ENCODE peak calls at places on chromosomes 4 and X, in six cellular contexts. A is D721Med, Y is coronary artery, P is tibial nerve, Q is pancreas, W is HFFc6. F is an unnamed sample.

GRCh38 chr4:184174571-184175488 is 42.8 kb downstream of the ENPP6 start:
- DNase-seq in Q (no peak), A (no peak), Y (no peak), P (no peak), W (no peak), F (no peak)

GRCh38 chrX:135302269-135302873 is 6.9 kb upstream of the ETDC start:
- DNase-seq in Q (no peak), P (no peak), A (no peak), W (no peak), Y (no peak), F (no peak)

GRCh38 chrX:139194571-139195280 is 335.8 kb upstream of the F9 start:
- DNase-seq in A (no peak), W (no peak), P (no peak), Y (no peak), Q (peak), F (no peak)

GRCh38 chr4:2194556-2194955 is 47.4 kb downstream of the HAUS3 start:
- DNase-seq in W (no peak), A (no peak), Q (no peak), Y (no peak), P (no peak), F (no peak)

GRCh38 chr4:149145803-149146202 is 669.8 kb downstream of the IQCM start:
- DNase-seq in W (peak), P (no peak), A (no peak), Q (no peak), Y (no peak), F (no peak)

GRCh38 chrX:65502618-65503017 is 32.0 kb downstream of the LAS1L start:
- DNase-seq in Y (peak), P (no peak), A (no peak), W (no peak), Q (no peak), F (no peak)

GRCh38 chr4:74123065-74123728 is 24.2 kb upstream of the CXCL2 start:
- DNase-seq in Q (peak), Y (no peak), W (no peak), A (no peak), P (no peak), F (peak)

GRCh38 chr4:122104184-122104583 is 47.9 kb upstream of the BLTP1 start:
- DNase-seq in P (no peak), Y (no peak), A (no peak), Q (no peak), W (no peak), F (no peak)

GRCh38 chr4:111698361-111698760 is 446.9 kb upstream of the FAM241A start:
- DNase-seq in P (no peak), Q (no peak), W (no peak), A (no peak), Y (no peak), F (no peak)

GRCh38 chr4:184942447-184943425 is 75.6 kb upstream of the HELT start:
- DNase-seq in A (no peak), P (no peak), Y (no peak), Q (no peak), W (no peak), F (no peak)

GRCh38 chrX:96761566-96761965 is 76.9 kb downstream of the DIAPH2 start:
- DNase-seq in W (no peak), Y (no peak), P (no peak), Q (no peak), A (no peak), F (no peak)

GRCh38 chrX:40299028-40299479 is 201.3 kb upstream of the BCOR start:
- DNase-seq in Q (no peak), P (no peak), Y (no peak), W (no peak), A (no peak), F (no peak)
- TF ChIP-seq CTCF in Q (no peak), P (no peak), Y (no peak), W (peak), A (peak), F (peak)

DNA sequence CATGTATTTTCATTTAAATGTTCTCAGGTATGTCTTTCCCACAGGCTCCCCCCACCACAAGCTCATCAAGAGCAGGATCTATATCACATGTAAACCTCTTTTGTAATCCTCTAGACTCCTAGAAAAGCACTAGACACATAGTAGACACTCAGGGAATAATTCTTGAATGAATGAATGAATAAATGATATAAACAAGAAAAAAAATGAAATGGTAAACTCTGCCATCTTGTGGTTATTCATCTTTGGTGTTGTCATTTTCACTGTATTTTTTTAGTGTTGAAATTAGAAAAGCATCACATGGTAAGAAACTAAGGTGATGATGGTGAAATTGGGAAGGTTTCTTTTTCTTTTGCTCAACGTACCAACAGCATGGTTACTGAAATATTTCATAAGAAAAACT is 34.2 kb upstream of the C1GALT1C1 start:
- DNase-seq in Q (no peak), A (no peak), W (no peak), P (no peak), Y (no peak), F (no peak)
- TF ChIP-seq CTCF in Q (no peak), A (peak), W (peak), P (no peak), Y (no peak), F (peak)

GRCh38 chr4:4763815-4764202 is 95.7 kb upstream of the MSX1 start:
- DNase-seq in P (no peak), W (peak), Y (no peak), Q (no peak), A (no peak), F (no peak)

GRCh38 chr4:4762909-4763814 is 96.3 kb upstream of the MSX1 start:
- DNase-seq in Q (no peak), P (no peak), Y (no peak), W (peak), A (no peak), F (no peak)

GRCh38 chr4:4765811-4766210 is 93.7 kb upstream of the MSX1 start:
- DNase-seq in Q (no peak), W (no peak), A (no peak), P (no peak), Y (no peak), F (no peak)

GRCh38 chr4:4764506-4764905 is 95.0 kb upstream of the MSX1 start:
- DNase-seq in P (no peak), Y (no peak), Q (no peak), A (no peak), W (no peak), F (no peak)

DNA sequence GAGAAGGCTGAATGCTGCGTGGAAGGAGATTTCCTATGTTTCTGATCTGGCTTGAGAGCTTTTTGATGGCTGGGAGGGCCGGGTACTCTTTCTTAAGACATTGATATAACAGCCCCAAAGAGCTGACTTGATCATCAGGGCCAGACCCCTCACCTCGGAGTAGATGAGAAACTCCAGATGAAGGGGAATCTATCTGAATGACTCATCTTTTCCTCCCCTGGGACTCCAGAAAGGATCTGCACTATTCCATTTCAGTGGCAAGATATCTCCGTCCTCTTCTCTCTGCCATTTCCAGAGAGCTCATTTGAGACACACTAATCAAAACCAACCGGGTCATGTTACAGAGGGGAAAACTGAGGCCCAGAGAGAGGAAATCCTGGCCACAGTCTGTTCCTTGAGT is 92.9 kb upstream of the MSX1 start:
- DNase-seq in A (no peak), Q (no peak), W (no peak), P (no peak), Y (no peak), F (no peak)
- TF ChIP-seq CTCF in A (no peak), Q (no peak), W (no peak), P (no peak), Y (no peak), F (no peak)

GRCh38 chr4:62711575-62711974 is 1511.4 kb downstream of the ADGRL3 start:
- DNase-seq in A (no peak), Y (no peak), W (no peak), Q (no peak), P (no peak), F (no peak)

GRCh38 chr4:62706423-62706822 is 1506.3 kb downstream of the ADGRL3 start:
- DNase-seq in Y (no peak), W (no peak), Q (no peak), P (no peak), A (no peak), F (no peak)

GRCh38 chr4:62709618-62710252 is 1509.6 kb downstream of the ADGRL3 start:
- DNase-seq in Y (no peak), A (no peak), Q (no peak), W (no peak), P (no peak), F (no peak)
- TF ChIP-seq CTCF in Y (no peak), A (peak), Q (no peak), W (peak), P (peak), F (peak)

DNA sequence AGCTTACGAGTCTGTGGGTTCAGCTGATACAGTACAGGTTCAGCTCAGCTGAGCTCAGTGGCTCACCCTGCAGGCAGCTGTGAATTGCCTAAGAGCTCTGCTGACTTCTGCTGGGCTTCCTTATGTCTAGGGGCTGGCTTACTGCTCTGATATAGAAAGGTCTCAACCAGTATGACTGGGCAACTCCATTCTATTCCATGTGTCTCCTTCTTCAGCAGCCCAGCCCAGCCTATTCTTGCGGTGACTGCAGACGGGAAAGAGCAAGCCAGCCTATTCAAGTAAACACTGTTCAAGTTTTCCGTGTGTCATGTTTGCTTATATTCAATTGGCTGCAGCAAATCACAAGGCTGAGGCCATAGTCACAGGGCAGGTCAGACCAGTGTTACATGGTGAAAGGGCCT is 615.4 kb upstream of the ZFP42 start:
- DNase-seq in Y (no peak), A (no peak), Q (peak), P (no peak), W (peak), F (no peak)
- TF ChIP-seq CTCF in Y (no peak), A (peak), Q (no peak), P (no peak), W (peak), F (no peak)

DNA sequence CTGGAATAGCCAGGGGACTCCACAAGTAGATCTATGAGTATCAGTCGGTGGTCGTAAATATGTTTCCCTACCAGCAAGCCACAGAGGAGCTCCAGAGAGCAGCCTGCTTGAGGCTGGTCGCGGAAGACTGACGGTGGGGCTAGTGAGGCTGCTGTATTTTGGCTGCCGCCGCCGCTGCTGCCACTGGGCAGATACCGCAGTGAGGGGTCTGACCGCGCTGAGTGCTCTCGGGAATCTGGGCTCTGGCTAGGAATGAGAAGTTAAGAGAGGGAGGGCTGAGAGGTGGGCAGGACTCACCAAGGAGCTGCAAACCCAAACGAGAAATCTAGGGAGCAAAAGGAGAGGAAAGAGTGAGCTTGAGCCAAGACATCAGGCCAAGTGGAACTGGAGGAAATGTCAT is at the start of gene EXOC1L:
- DNase-seq in W (no peak), A (no peak), Y (no peak), Q (no peak), P (no peak), F (peak)
- TF ChIP-seq CTCF in W (no peak), A (no peak), Y (no peak), Q (no peak), P (no peak), F (no peak)

GRCh38 chr4:154414796-154415195 is 76.8 kb downstream of the DCHS2 start:
- DNase-seq in Y (no peak), P (no peak), W (no peak), Q (no peak), A (no peak), F (no peak)

GRCh38 chr4:154417358-154417673 is 74.3 kb downstream of the DCHS2 start:
- DNase-seq in A (no peak), Y (no peak), Q (no peak), P (no peak), W (no peak), F (no peak)

GRCh38 chr4:154421618-154422017 is 70.0 kb downstream of the DCHS2 start:
- DNase-seq in Q (no peak), Y (no peak), P (no peak), A (no peak), W (no peak), F (no peak)

GRCh38 chr4:154415313-154415712 is 76.3 kb downstream of the DCHS2 start:
- DNase-seq in W (no peak), Q (no peak), A (no peak), Y (no peak), P (no peak), F (no peak)

GRCh38 chr4:154416183-154416543 is 75.4 kb downstream of the DCHS2 start:
- DNase-seq in P (no peak), A (no peak), Q (no peak), W (no peak), Y (no peak), F (peak)
- TF ChIP-seq CTCF in P (no peak), A (peak), Q (no peak), W (no peak), Y (no peak), F (no peak)

GRCh38 chr4:826508-827208 is 729 bp upstream of the CPLX1 start:
- DNase-seq in P (no peak), W (no peak), A (no peak), Q (no peak), Y (no peak), F (no peak)

GRCh38 chr4:829761-830655 is 4.1 kb upstream of the CPLX1 start:
- DNase-seq in Q (peak), P (no peak), W (no peak), Y (no peak), A (no peak), F (no peak)

GRCh38 chr4:827209-828081 is 1.5 kb upstream of the CPLX1 start:
- DNase-seq in Y (no peak), P (no peak), W (no peak), A (no peak), Q (peak), F (no peak)

GRCh38 chr4:829291-829690 is 3.4 kb upstream of the CPLX1 start:
- DNase-seq in Q (no peak), W (no peak), P (no peak), A (no peak), Y (no peak), F (no peak)

GRCh38 chr4:828641-829271 is 2.8 kb upstream of the CPLX1 start:
- DNase-seq in P (no peak), A (no peak), W (no peak), Y (no peak), Q (peak), F (peak)
- TF ChIP-seq CTCF in P (no peak), A (no peak), W (peak), Y (no peak), Q (no peak), F (no peak)

DNA sequence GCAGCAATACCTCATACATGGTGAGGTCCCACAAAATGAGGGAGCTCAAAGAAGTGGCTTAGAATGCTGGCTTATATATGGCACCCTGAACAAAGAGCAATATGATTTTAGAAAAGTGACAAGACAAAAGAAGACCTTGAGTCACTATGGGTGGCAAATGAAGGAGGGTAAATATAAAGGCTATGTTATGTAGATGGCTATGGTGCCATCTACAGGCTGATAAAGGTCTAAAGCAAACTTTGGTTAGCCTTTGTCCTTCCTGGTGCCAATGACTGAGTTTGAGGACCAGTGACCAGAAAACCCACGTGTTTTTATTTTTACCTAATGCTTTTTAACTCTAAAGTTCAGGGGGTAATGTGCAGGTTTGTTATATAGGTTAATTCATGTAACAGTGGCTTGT is 151.8 kb downstream of the CCNG2 start:
- DNase-seq in Y (no peak), A (no peak), W (peak), P (no peak), Q (no peak), F (no peak)
- TF ChIP-seq CTCF in Y (no peak), A (peak), W (peak), P (no peak), Q (no peak), F (peak)